ENCODE peak calls at places on chromosome 15, in eight cellular contexts. A is CD8-positive, alpha-beta T cell; W is endothelial cell; T is foreskin keratinocyte; O is activated T-cell treated with anti-CD3 and anti-CD28 coated beads, Interleukin-2, amount 50 U/mL, for 1 hour; R is GF-D8; S is NCI-H748 treated with DMSO at 0.1 percent for 48 hours; H is amygdala. N is an unnamed sample.

GRCh38 chr15:64070965-64071851 is 22.4 kb downstream of the CIAO2A start:
- DNase-seq in A (no peak), W (no peak), T (peak; percentile 65), O (no peak), R (no peak), S (no peak), H (no peak), N (no peak)

GRCh38 chr15:34047893-34048775 is 9.1 kb upstream of the AVEN start:
- DNase-seq in A (no peak), W (no peak), T (no peak), O (no peak), R (no peak), S (no peak), H (no peak), N (peak; percentile 28)

GRCh38 chr15:85793641-85794597 is 806 bp downstream of the KLHL25 start:
- DNase-seq in A (peak; percentile 39), W (peak; percentile 50), T (no peak), O (peak; percentile 53), R (no peak), S (peak; percentile 6), H (no peak), N (peak; percentile 49)

GRCh38 chr15:80831606-80832224 is 52.5 kb downstream of the CEMIP start:
- DNase-seq in A (no peak), W (no peak), T (no peak), O (no peak), R (no peak), S (no peak), H (no peak), N (no peak)

GRCh38 chr15:67720556-67721175 is 104.6 kb upstream of the SKOR1 start:
- DNase-seq in A (no peak), W (no peak), T (no peak), O (no peak), R (peak; percentile 29), S (no peak), H (no peak), N (no peak)

GRCh38 chr15:61796056-61796455 is 264.2 kb downstream of the VPS13C start:
- DNase-seq in A (no peak), W (no peak), T (peak; percentile 66), O (no peak), R (no peak), S (no peak), H (no peak), N (no peak)

GRCh38 chr15:38267416-38268022 is 14.9 kb downstream of the SPRED1 start:
- DNase-seq in A (no peak), W (no peak), T (no peak), O (no peak), R (no peak), S (no peak), H (no peak), N (no peak)

GRCh38 chr15:93467327-93467726 is 378.3 kb upstream of the RGMA start:
- DNase-seq in A (no peak), W (no peak), T (peak; percentile 86), O (no peak), R (no peak), S (no peak), H (no peak), N (peak; percentile 82)

GRCh38 chr15:65323071-65323511 is 18.6 kb downstream of the RNU5B-1 start:
- DNase-seq in A (no peak), W (no peak), T (no peak), O (no peak), R (no peak), S (no peak), H (peak; percentile 10), N (peak; percentile 70)

GRCh38 chr15:65942436-65942835 is 73.1 kb downstream of the RAB11A start:
- DNase-seq in A (no peak), W (no peak), T (no peak), O (no peak), R (no peak), S (no peak), H (no peak), N (no peak)

GRCh38 chr15:70763120-70763949 is at the start of gene UACA:
- DNase-seq in A (peak; percentile 62), W (peak; percentile 98), T (peak; percentile 95), O (peak; percentile 71), R (no peak), S (peak; percentile 79), H (peak; percentile 77), N (peak; percentile 95)

GRCh38 chr15:29522373-29523276 is 253.0 kb upstream of the NSMCE3 start:
- DNase-seq in A (no peak), W (no peak), T (peak; percentile 82), O (no peak), R (no peak), S (no peak), H (no peak), N (no peak)

GRCh38 chr15:57747206-57747605 is 40.7 kb downstream of the POLR2M start:
- DNase-seq in A (no peak), W (no peak), T (no peak), O (no peak), R (no peak), S (no peak), H (no peak), N (no peak)

GRCh38 chr15:64837502-64837901 is 4.2 kb upstream of the PLEKHO2 start:
- DNase-seq in A (peak; percentile 53), W (no peak), T (no peak), O (no peak), R (peak; percentile 75), S (no peak), H (no peak), N (no peak)

GRCh38 chr15:61621146-61621545 is 392.0 kb upstream of the RORA start:
- DNase-seq in A (no peak), W (peak; percentile 51), T (peak; percentile 11), O (no peak), R (no peak), S (no peak), H (no peak), N (peak; percentile 64)